ENCODE peak calls at places on chromosomes 2 and 18, in seven cellular contexts. G, R, T, U, O, V and A are unnamed samples.

GRCh38 chr2:157899125-157899839 is 23.2 kb upstream of the ACVR1 start:
- DNase-seq in G (no peak), R (no peak), T (no peak), U (no peak), O (no peak), V (no peak), A (no peak)

GRCh38 chr2:33526132-33526531 is 49.7 kb downstream of the RASGRP3 start:
- DNase-seq in G (no peak), R (no peak), T (no peak), U (no peak), O (no peak), V (no peak), A (no peak)

GRCh38 chr2:120673205-120673550 is 62.5 kb upstream of the GLI2 start:
- DNase-seq in G (no peak), R (no peak), T (no peak), U (no peak), O (no peak), V (no peak), A (no peak)

GRCh38 chr2:19801367-19802087 is 100.3 kb downstream of the TTC32 start:
- DNase-seq in G (peak; percentile 89), R (no peak), T (peak; percentile 88), U (peak; percentile 47), O (peak; percentile 87), V (peak; percentile 98), A (peak; percentile 87)

GRCh38 chr18:35511428-35511827 is 13.7 kb upstream of the INO80C start:
- DNase-seq in G (no peak), R (no peak), T (no peak), U (no peak), O (no peak), V (no peak), A (no peak)

GRCh38 chr2:111207892-111208291 is 87.2 kb downstream of the BCL2L11 start:
- DNase-seq in G (no peak), R (no peak), T (no peak), U (no peak), O (no peak), V (no peak), A (no peak)

GRCh38 chr2:138548796-138549195 is 47.2 kb downstream of the SPOPL start:
- DNase-seq in G (no peak), R (no peak), T (no peak), U (no peak), O (no peak), V (no peak), A (no peak)

GRCh38 chr2:159712929-159713575 is 746 bp downstream of the MARCHF7 start:
- DNase-seq in G (no peak), R (peak; percentile 37), T (no peak), U (no peak), O (no peak), V (no peak), A (no peak)

GRCh38 chr18:37085362-37085761 is 256.4 kb downstream of the KIAA1328 start:
- DNase-seq in G (no peak), R (no peak), T (no peak), U (no peak), O (no peak), V (no peak), A (no peak)

GRCh38 chr2:43215673-43216255 is 10.6 kb downstream of the ZFP36L2 start:
- DNase-seq in G (no peak), R (no peak), T (no peak), U (no peak), O (no peak), V (no peak), A (no peak)

GRCh38 chr2:186544255-186544675 is 45.6 kb upstream of the ITGAV start:
- DNase-seq in G (no peak), R (no peak), T (no peak), U (no peak), O (no peak), V (peak; percentile 60), A (no peak)

GRCh38 chr2:129135017-129135416 is 816.3 kb upstream of the HS6ST1 start:
- DNase-seq in G (no peak), R (no peak), T (no peak), U (no peak), O (no peak), V (no peak), A (no peak)

GRCh38 chr2:161136194-161136593 is 24.0 kb upstream of the TANK start:
- DNase-seq in G (no peak), R (no peak), T (no peak), U (no peak), O (no peak), V (no peak), A (no peak)

GRCh38 chr2:142754182-142754581 is 123.3 kb upstream of the KYNU start:
- DNase-seq in G (no peak), R (no peak), T (no peak), U (no peak), O (no peak), V (no peak), A (no peak)

GRCh38 chr2:41647468-41648042 is 400.3 kb upstream of the PKDCC start:
- DNase-seq in G (no peak), R (no peak), T (no peak), U (no peak), O (no peak), V (peak; percentile 1), A (no peak)

GRCh38 chr2:96100893-96101304 is 15.5 kb downstream of the ADRA2B start:
- DNase-seq in G (no peak), R (no peak), T (no peak), U (no peak), O (no peak), V (no peak), A (no peak)

GRCh38 chr2:170486730-170487129 is 228.4 kb upstream of the SP5 start:
- DNase-seq in G (no peak), R (no peak), T (no peak), U (no peak), O (no peak), V (no peak), A (no peak)

GRCh38 chr2:112724611-112725525 is 4.0 kb downstream of the NT5DC4 start:
- DNase-seq in G (no peak), R (no peak), T (no peak), U (no peak), O (no peak), V (no peak), A (no peak)

GRCh38 chr18:12890500-12890899 is 6.5 kb upstream of the PTPN2 start:
- DNase-seq in G (no peak), R (no peak), T (no peak), U (no peak), O (no peak), V (no peak), A (no peak)

GRCh38 chr2:69436937-69437750 is at the start of gene NFU1:
- DNase-seq in G (peak; percentile 96), R (peak; percentile 91), T (peak; percentile 95), U (peak; percentile 91), O (peak; percentile 92), V (peak; percentile 91), A (peak; percentile 94)

GRCh38 chr2:224395646-224396390 is 6.1 kb downstream of the FAM124B start:
- DNase-seq in G (no peak), R (no peak), T (no peak), U (no peak), O (no peak), V (no peak), A (no peak)

GRCh38 chr18:47604041-47604440 is 326.4 kb downstream of the SMAD2 start:
- DNase-seq in G (no peak), R (no peak), T (no peak), U (no peak), O (no peak), V (no peak), A (no peak)

GRCh38 chr2:227010433-227010832 is 153.6 kb downstream of the COL4A4 start:
- DNase-seq in G (no peak), R (no peak), T (no peak), U (no peak), O (no peak), V (no peak), A (no peak)

GRCh38 chr2:177799531-177799930 is 273.0 kb downstream of the PDE11A start:
- DNase-seq in G (no peak), R (peak; percentile 58), T (no peak), U (no peak), O (no peak), V (no peak), A (no peak)

GRCh38 chr2:6113796-6114195 is 421.6 kb downstream of the SOX11 start:
- DNase-seq in G (no peak), R (no peak), T (no peak), U (no peak), O (no peak), V (no peak), A (no peak)

GRCh38 chr2:128395196-128395595 is 76.5 kb upstream of the HS6ST1 start:
- DNase-seq in G (no peak), R (no peak), T (no peak), U (no peak), O (no peak), V (no peak), A (no peak)

GRCh38 chr2:188596054-188596453 is 304.4 kb downstream of the GULP1 start:
- DNase-seq in G (no peak), R (no peak), T (no peak), U (no peak), O (no peak), V (no peak), A (no peak)

GRCh38 chr18:58649966-58650816 is 21.1 kb upstream of the MALT1 start:
- DNase-seq in G (no peak), R (no peak), T (no peak), U (no peak), O (no peak), V (no peak), A (no peak)